ENCODE peak calls at places on chromosomes 4 and X, in nine cellular contexts. One of them, this sample, is unnamed.

GRCh38 chr4:153156263-153156662 is 48.0 kb upstream of the TRIM2 start:
- DNase-seq in BE2C: no peak
- DNase-seq in colonic mucosa: no peak
- DNase-seq in right atrium auricular region: no peak
- DNase-seq in pancreas: no peak
- DNase-seq in CD8-positive, alpha-beta memory T cell: peak; percentile 12
- DNase-seq in right lobe of liver: no peak
- DNase-seq in heart right ventricle: no peak
- DNase-seq in CD4-positive, alpha-beta memory T cell: peak; percentile 17
- DNase-seq in this sample: no peak

GRCh38 chr4:100008048-100008447 is 58.0 kb upstream of the H2AZ1 start:
- DNase-seq in heart right ventricle: no peak
- DNase-seq in CD8-positive, alpha-beta memory T cell: no peak
- DNase-seq in right lobe of liver: no peak
- DNase-seq in colonic mucosa: no peak
- DNase-seq in BE2C: no peak
- DNase-seq in CD4-positive, alpha-beta memory T cell: no peak
- DNase-seq in right atrium auricular region: no peak
- DNase-seq in pancreas: no peak
- DNase-seq in this sample: no peak

GRCh38 chrX:139881572-139881971 is 51.3 kb downstream of the ATP11C start:
- DNase-seq in heart right ventricle: no peak
- DNase-seq in colonic mucosa: no peak
- DNase-seq in pancreas: no peak
- DNase-seq in right atrium auricular region: no peak
- DNase-seq in right lobe of liver: no peak
- DNase-seq in CD4-positive, alpha-beta memory T cell: no peak
- DNase-seq in CD8-positive, alpha-beta memory T cell: no peak
- DNase-seq in BE2C: no peak
- DNase-seq in this sample: no peak

GRCh38 chrX:26522501-26522900 is 306.5 kb downstream of the MAGEB5 start:
- DNase-seq in CD4-positive, alpha-beta memory T cell: no peak
- DNase-seq in heart right ventricle: no peak
- DNase-seq in CD8-positive, alpha-beta memory T cell: no peak
- DNase-seq in BE2C: no peak
- DNase-seq in right lobe of liver: no peak
- DNase-seq in colonic mucosa: no peak
- DNase-seq in pancreas: no peak
- DNase-seq in right atrium auricular region: no peak
- DNase-seq in this sample: no peak

GRCh38 chrX:105463483-105463882 is 243.0 kb upstream of the TEX13A start:
- DNase-seq in BE2C: no peak
- DNase-seq in heart right ventricle: no peak
- DNase-seq in right atrium auricular region: no peak
- DNase-seq in CD4-positive, alpha-beta memory T cell: no peak
- DNase-seq in pancreas: no peak
- DNase-seq in CD8-positive, alpha-beta memory T cell: no peak
- DNase-seq in right lobe of liver: no peak
- DNase-seq in colonic mucosa: no peak
- DNase-seq in this sample: no peak

GRCh38 chrX:37685452-37686347 is at the start of gene XK:
- DNase-seq in CD8-positive, alpha-beta memory T cell: peak; percentile 5
- DNase-seq in BE2C: peak; percentile 54
- DNase-seq in heart right ventricle: peak; percentile 42
- DNase-seq in CD4-positive, alpha-beta memory T cell: peak; percentile 23
- DNase-seq in right atrium auricular region: no peak
- DNase-seq in right lobe of liver: peak; percentile 58
- DNase-seq in pancreas: peak; percentile 85
- DNase-seq in colonic mucosa: peak; percentile 63
- DNase-seq in this sample: no peak

GRCh38 chr4:78464265-78464664 is 87.3 kb upstream of the ANXA3 start:
- DNase-seq in right lobe of liver: no peak
- DNase-seq in CD8-positive, alpha-beta memory T cell: no peak
- DNase-seq in colonic mucosa: no peak
- DNase-seq in heart right ventricle: no peak
- DNase-seq in CD4-positive, alpha-beta memory T cell: no peak
- DNase-seq in right atrium auricular region: no peak
- DNase-seq in pancreas: no peak
- DNase-seq in BE2C: no peak
- DNase-seq in this sample: no peak

GRCh38 chrX:291411-291901 is 10.3 kb downstream of the PLCXD1 start:
- DNase-seq in pancreas: peak; percentile 54
- DNase-seq in CD8-positive, alpha-beta memory T cell: no peak
- DNase-seq in right lobe of liver: peak; percentile 37
- DNase-seq in BE2C: no peak
- DNase-seq in CD4-positive, alpha-beta memory T cell: no peak
- DNase-seq in right atrium auricular region: no peak
- DNase-seq in colonic mucosa: peak; percentile 9
- DNase-seq in heart right ventricle: no peak
- DNase-seq in this sample: no peak

DNA sequence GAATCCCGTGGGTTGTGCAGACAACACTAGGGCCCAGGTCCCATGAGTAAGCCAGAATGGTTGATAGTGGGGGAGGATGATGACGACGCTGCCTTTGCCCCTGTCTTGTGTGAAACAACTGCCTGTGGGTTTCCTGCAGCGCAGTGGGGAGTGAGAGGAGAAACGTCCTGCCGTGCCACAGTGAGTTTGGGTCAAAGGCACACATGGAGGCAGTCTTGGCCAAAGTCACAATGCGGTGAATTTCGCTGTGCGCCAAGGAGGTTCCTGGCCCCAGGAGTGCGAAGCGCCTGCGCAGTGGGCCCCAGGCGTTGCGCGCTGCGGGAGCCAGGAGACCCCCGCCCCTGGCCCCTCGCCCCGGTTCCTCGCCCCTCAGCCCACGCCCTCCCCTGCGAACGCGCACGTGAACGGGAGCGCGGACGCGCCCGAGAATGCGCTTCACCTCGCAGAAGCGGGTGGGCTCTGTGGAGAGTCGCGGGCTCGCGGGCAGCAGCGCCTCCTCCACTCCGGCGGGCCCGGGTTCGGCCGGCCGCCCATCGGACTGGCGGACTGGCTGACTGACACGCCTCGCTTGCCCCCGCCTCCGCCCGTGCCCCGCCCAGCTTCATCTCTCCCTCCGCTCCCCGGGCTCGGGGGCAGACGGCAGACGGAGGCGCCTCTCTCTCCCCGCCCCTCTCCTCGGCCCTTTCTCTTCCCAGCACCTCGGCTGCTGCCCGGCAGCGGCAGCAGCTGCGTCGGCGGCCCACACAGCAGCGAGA is at the start of gene NUDT10:
- DNase-seq in CD8-positive, alpha-beta memory T cell: no peak
- DNase-seq in pancreas: peak; percentile 65
- DNase-seq in heart right ventricle: peak; percentile 36
- DNase-seq in BE2C: peak; percentile 74
- DNase-seq in right lobe of liver: no peak
- DNase-seq in CD4-positive, alpha-beta memory T cell: peak; percentile 1
- DNase-seq in right atrium auricular region: no peak
- DNase-seq in colonic mucosa: peak; percentile 24
- DNase-seq in this sample: peak; percentile 1
- H3K4me3 ChIP-seq in CD8-positive, alpha-beta memory T cell: no peak within 1 kb of the TSS
- H3K4me3 ChIP-seq in pancreas: peak within 1 kb of the TSS; percentile 32
- H3K4me3 ChIP-seq in heart right ventricle: no peak within 1 kb of the TSS
- H3K4me3 ChIP-seq in BE2C: peak within 1 kb of the TSS; percentile 47
- H3K4me3 ChIP-seq in right lobe of liver: peak within 1 kb of the TSS; percentile 24
- H3K4me3 ChIP-seq in CD4-positive, alpha-beta memory T cell: no peak within 1 kb of the TSS
- H3K4me3 ChIP-seq in right atrium auricular region: peak within 1 kb of the TSS; percentile 47
- H3K4me3 ChIP-seq in colonic mucosa: peak within 1 kb of the TSS; percentile 17
- H3K4me3 ChIP-seq in this sample: peak within 1 kb of the TSS; percentile 46

GRCh38 chrX:110425222-110425621 is 66.6 kb downstream of the RTL9 start:
- DNase-seq in CD8-positive, alpha-beta memory T cell: no peak
- DNase-seq in heart right ventricle: no peak
- DNase-seq in BE2C: no peak
- DNase-seq in right lobe of liver: no peak
- DNase-seq in colonic mucosa: no peak
- DNase-seq in CD4-positive, alpha-beta memory T cell: no peak
- DNase-seq in pancreas: no peak
- DNase-seq in right atrium auricular region: no peak
- DNase-seq in this sample: no peak
- H3K27me3 ChIP-seq in CD8-positive, alpha-beta memory T cell: no peaks in the 10 kb centered on the region
- H3K27me3 ChIP-seq in heart right ventricle: no peaks in the 10 kb centered on the region
- H3K27me3 ChIP-seq in BE2C: no peaks in the 10 kb centered on the region
- H3K27me3 ChIP-seq in right lobe of liver: no peaks in the 10 kb centered on the region
- H3K27me3 ChIP-seq in colonic mucosa: no peaks in the 10 kb centered on the region
- H3K27me3 ChIP-seq in CD4-positive, alpha-beta memory T cell: no peaks in the 10 kb centered on the region
- H3K27me3 ChIP-seq in pancreas: no peaks in the 10 kb centered on the region
- H3K27me3 ChIP-seq in right atrium auricular region: no peaks in the 10 kb centered on the region
- H3K27me3 ChIP-seq in this sample: no peaks in the 10 kb centered on the region

GRCh38 chrX:153974003-153974725 is 1.6 kb downstream of the TMEM187 start:
- DNase-seq in CD4-positive, alpha-beta memory T cell: no peak
- DNase-seq in right lobe of liver: no peak
- DNase-seq in colonic mucosa: no peak
- DNase-seq in pancreas: no peak
- DNase-seq in right atrium auricular region: no peak
- DNase-seq in BE2C: no peak
- DNase-seq in heart right ventricle: no peak
- DNase-seq in CD8-positive, alpha-beta memory T cell: no peak
- DNase-seq in this sample: no peak
- H3K4me3 ChIP-seq in CD4-positive, alpha-beta memory T cell: peak overlapping the region; percentile 16
- H3K4me3 ChIP-seq in right lobe of liver: peak overlapping the region; percentile 95
- H3K4me3 ChIP-seq in colonic mucosa: no peak overlapping the region
- H3K4me3 ChIP-seq in pancreas: peak overlapping the region; percentile 92
- H3K4me3 ChIP-seq in right atrium auricular region: no peak overlapping the region
- H3K4me3 ChIP-seq in BE2C: no peak overlapping the region
- H3K4me3 ChIP-seq in heart right ventricle: no peak overlapping the region
- H3K4me3 ChIP-seq in CD8-positive, alpha-beta memory T cell: peak overlapping the region; percentile 65
- H3K4me3 ChIP-seq in this sample: no peak overlapping the region

DNA sequence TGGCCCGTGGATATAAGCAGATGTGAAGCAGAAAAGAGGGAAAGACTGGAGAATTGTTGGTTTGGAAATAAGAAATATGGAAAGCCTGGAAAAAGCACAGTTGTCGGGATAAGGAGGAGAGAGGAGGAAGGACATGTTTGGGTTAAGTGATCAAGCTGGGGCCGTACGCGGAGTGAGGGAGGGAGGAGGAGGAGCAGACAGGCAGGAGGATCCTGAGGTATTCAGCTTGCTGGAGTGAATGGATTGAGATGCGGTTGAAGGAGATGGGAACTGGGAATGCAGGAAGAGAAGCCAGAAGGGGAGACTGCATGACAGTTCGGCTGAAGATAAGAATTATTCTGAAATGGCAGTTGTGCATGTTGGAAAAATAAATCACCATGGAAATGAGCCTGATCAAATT is 21.2 kb downstream of the ZFP42 start:
- DNase-seq in colonic mucosa: no peak
- DNase-seq in pancreas: no peak
- DNase-seq in CD8-positive, alpha-beta memory T cell: no peak
- DNase-seq in CD4-positive, alpha-beta memory T cell: no peak
- DNase-seq in BE2C: no peak
- DNase-seq in right lobe of liver: no peak
- DNase-seq in right atrium auricular region: no peak
- DNase-seq in heart right ventricle: no peak
- DNase-seq in this sample: no peak
- H3K27me3 ChIP-seq in colonic mucosa: no peaks in the 10 kb centered on the region
- H3K27me3 ChIP-seq in pancreas: no peaks in the 10 kb centered on the region
- H3K27me3 ChIP-seq in CD8-positive, alpha-beta memory T cell: no peaks in the 10 kb centered on the region
- H3K27me3 ChIP-seq in CD4-positive, alpha-beta memory T cell: no peaks in the 10 kb centered on the region
- H3K27me3 ChIP-seq in BE2C: no peaks in the 10 kb centered on the region
- H3K27me3 ChIP-seq in right lobe of liver: no peaks in the 10 kb centered on the region
- H3K27me3 ChIP-seq in right atrium auricular region: no peaks in the 10 kb centered on the region
- H3K27me3 ChIP-seq in heart right ventricle: peaks cover 4% of the 10 kb centered on the region
- H3K27me3 ChIP-seq in this sample: no peaks in the 10 kb centered on the region

This sample was measured in kidney epithelial cell.